ENCODE peak calls at places on chromosomes 4 and X, in four cellular contexts. B is stimulated activated CD4-positive, alpha-beta T cell treated with anti-CD3 and anti-CD28 coated beads, Interleukin-4, amount 100 ng/mL, for 48 hours; S is T-helper 1 cell; L is neural crest cell. H is an unnamed sample.

GRCh38 chr4:33357121-33357520 is 2637.0 kb downstream of the PCDH7 start:
- DNase-seq in S (no peak), B (no peak), L (no peak), H (no peak)

GRCh38 chr4:152780267-152780811 is 585 bp downstream of the ARFIP1 start:
- DNase-seq in L (no peak), S (no peak), B (no peak), H (peak)

GRCh38 chr4:150493846-150494245 is 88.1 kb upstream of the MAB21L2 start:
- DNase-seq in B (no peak), S (no peak), L (no peak), H (no peak)

GRCh38 chrX:117839544-117839943 is 277.1 kb downstream of the KLHL13 start:
- DNase-seq in B (peak), S (no peak), L (no peak), H (peak)

GRCh38 chr4:139247656-139248238 is 32.3 kb downstream of the MGARP start:
- DNase-seq in S (no peak), B (no peak), L (no peak), H (no peak)

GRCh38 chr4:153541426-153542096 is 75.4 kb downstream of the TMEM131L start:
- DNase-seq in L (no peak), S (peak), B (peak), H (no peak)

GRCh38 chr4:36386691-36387090 is 105.3 kb downstream of the DTHD1 start:
- DNase-seq in L (no peak), S (no peak), B (no peak), H (no peak)

GRCh38 chr4:174260099-174260498 is 23.4 kb downstream of the FBXO8 start:
- DNase-seq in L (no peak), S (no peak), B (no peak), H (no peak)

GRCh38 chr4:151167561-151167960 is 68.1 kb downstream of the RPS3A start:
- DNase-seq in L (no peak), B (no peak), S (no peak), H (no peak)

GRCh38 chr4:46505131-46505530 is 115.2 kb upstream of the GABRA2 start:
- DNase-seq in B (no peak), S (no peak), L (no peak), H (no peak)

GRCh38 chr4:186189656-186190055 is 1.7 kb upstream of the CYP4V2 start:
- DNase-seq in S (no peak), L (no peak), B (no peak), H (no peak)

GRCh38 chr4:107077192-107077591 is 41.1 kb upstream of the DKK2 start:
- DNase-seq in S (no peak), L (no peak), B (no peak), H (no peak)

GRCh38 chrX:69142688-69143239 is 22.5 kb downstream of the PJA1 start:
- DNase-seq in L (no peak), S (no peak), B (no peak), H (no peak)

GRCh38 chr4:151968643-151969042 is 207.8 kb upstream of the GATB start:
- DNase-seq in B (no peak), S (no peak), L (no peak), H (no peak)

GRCh38 chrX:129769467-129770154 is 10.1 kb upstream of the SASH3 start:
- DNase-seq in L (no peak), S (peak), B (no peak), H (no peak)

H was measured in HEK293T.